ENCODE peak calls at places on chromosomes 16 and 17, in four cellular contexts. One of them, this sample, is unnamed.

GRCh38 chr17:77391668-77392375 is 251.1 kb downstream of the SEC14L1 start:
- DNase-seq in IMR-90: peak
- DNase-seq in PC-3: peak
- DNase-seq in endothelial cell of umbilical vein: peak
- DNase-seq in this sample: peak

GRCh38 chr17:80856863-80857488 is 134.7 kb upstream of the CHMP6 start:
- DNase-seq in PC-3: no peak
- DNase-seq in endothelial cell of umbilical vein: no peak
- DNase-seq in IMR-90: peak
- DNase-seq in this sample: peak

GRCh38 chr17:75752405-75753192 is 12.4 kb downstream of the GALK1 start:
- DNase-seq in IMR-90: no peak
- DNase-seq in PC-3: no peak
- DNase-seq in endothelial cell of umbilical vein: no peak
- DNase-seq in this sample: peak

GRCh38 chr16:83701494-83701893 is 106.3 kb upstream of the HSBP1 start:
- DNase-seq in IMR-90: peak
- DNase-seq in PC-3: peak
- DNase-seq in endothelial cell of umbilical vein: peak
- DNase-seq in this sample: peak

GRCh38 chr17:3683054-3683511 is 12.9 kb downstream of the P2RX5 start:
- DNase-seq in IMR-90: no peak
- DNase-seq in endothelial cell of umbilical vein: peak
- DNase-seq in PC-3: peak
- DNase-seq in this sample: peak

GRCh38 chr16:82585675-82586074 is 41.1 kb upstream of the CDH13 start:
- DNase-seq in PC-3: no peak
- DNase-seq in endothelial cell of umbilical vein: no peak
- DNase-seq in IMR-90: peak
- DNase-seq in this sample: peak

GRCh38 chr17:46949291-46950174 is 26.6 kb downstream of the GOSR2 start:
- DNase-seq in endothelial cell of umbilical vein: no peak
- DNase-seq in PC-3: peak
- DNase-seq in IMR-90: peak
- DNase-seq in this sample: no peak

GRCh38 chr16:977096-977701 is 4.4 kb upstream of the SOX8 start:
- DNase-seq in PC-3: no peak
- DNase-seq in IMR-90: no peak
- DNase-seq in endothelial cell of umbilical vein: no peak
- DNase-seq in this sample: no peak

GRCh38 chr17:59406808-59407381 is 75.4 kb downstream of the YPEL2 start:
- DNase-seq in IMR-90: peak
- DNase-seq in endothelial cell of umbilical vein: no peak
- DNase-seq in PC-3: peak
- DNase-seq in this sample: peak

GRCh38 chr17:40283662-40284061 is 4.0 kb upstream of the CDC6 start:
- DNase-seq in IMR-90: peak
- DNase-seq in PC-3: peak
- DNase-seq in endothelial cell of umbilical vein: peak
- DNase-seq in this sample: peak

GRCh38 chr17:45430738-45431530 is 1.7 kb downstream of the ARHGAP27 start:
- DNase-seq in PC-3: peak
- DNase-seq in endothelial cell of umbilical vein: no peak
- DNase-seq in IMR-90: no peak
- DNase-seq in this sample: peak

GRCh38 chr17:48236681-48237134 is 129.1 kb downstream of the SNX11 start:
- DNase-seq in IMR-90: peak
- DNase-seq in PC-3: peak
- DNase-seq in endothelial cell of umbilical vein: peak
- DNase-seq in this sample: peak

GRCh38 chr17:10001296-10001904 is 96.3 kb upstream of the RCVRN start:
- DNase-seq in endothelial cell of umbilical vein: no peak
- DNase-seq in PC-3: no peak
- DNase-seq in IMR-90: no peak
- DNase-seq in this sample: no peak

GRCh38 chr17:76923491-76923890 is 55.3 kb downstream of the MGAT5B start:
- DNase-seq in endothelial cell of umbilical vein: no peak
- DNase-seq in PC-3: no peak
- DNase-seq in IMR-90: no peak
- DNase-seq in this sample: peak

GRCh38 chr16:89485701-89486246 is 4.6 kb downstream of the ANKRD11 start:
- DNase-seq in PC-3: no peak
- DNase-seq in endothelial cell of umbilical vein: no peak
- DNase-seq in IMR-90: no peak
- DNase-seq in this sample: no peak

GRCh38 chr17:77256710-77257109 is 115.9 kb downstream of the SEC14L1 start:
- DNase-seq in IMR-90: no peak
- DNase-seq in endothelial cell of umbilical vein: no peak
- DNase-seq in PC-3: no peak
- DNase-seq in this sample: peak

GRCh38 chr17:74952431-74953128 is 16.9 kb downstream of the OTOP3 start:
- DNase-seq in IMR-90: no peak
- DNase-seq in PC-3: no peak
- DNase-seq in endothelial cell of umbilical vein: no peak
- DNase-seq in this sample: no peak

GRCh38 chr17:9900744-9901143 is 4.3 kb downstream of the RCVRN start:
- DNase-seq in IMR-90: peak
- DNase-seq in endothelial cell of umbilical vein: no peak
- DNase-seq in PC-3: peak
- DNase-seq in this sample: no peak

GRCh38 chr17:37676115-37676925 is 33.1 kb upstream of the DDX52 start:
- DNase-seq in endothelial cell of umbilical vein: no peak
- DNase-seq in IMR-90: peak
- DNase-seq in PC-3: peak
- DNase-seq in this sample: peak

GRCh38 chr16:84999200-84999599 is 12.1 kb downstream of the ZDHHC7 start:
- DNase-seq in endothelial cell of umbilical vein: peak
- DNase-seq in IMR-90: peak
- DNase-seq in PC-3: peak
- DNase-seq in this sample: no peak

GRCh38 chr16:2776500-2777139 is 460 bp downstream of the ELOB start:
- DNase-seq in IMR-90: no peak
- DNase-seq in endothelial cell of umbilical vein: peak
- DNase-seq in PC-3: peak
- DNase-seq in this sample: peak

GRCh38 chr17:35895602-35896001 is 15.4 kb upstream of the CCL5 start:
- DNase-seq in IMR-90: peak
- DNase-seq in endothelial cell of umbilical vein: no peak
- DNase-seq in PC-3: no peak
- DNase-seq in this sample: peak

GRCh38 chr16:75005697-75006096 is 6.9 kb downstream of the ZNRF1 start:
- DNase-seq in PC-3: no peak
- DNase-seq in endothelial cell of umbilical vein: no peak
- DNase-seq in IMR-90: no peak
- DNase-seq in this sample: no peak

GRCh38 chr17:59154721-59155438 is at the start of gene SKA2:
- DNase-seq in IMR-90: no peak
- DNase-seq in PC-3: peak
- DNase-seq in endothelial cell of umbilical vein: no peak
- DNase-seq in this sample: peak

GRCh38 chr17:4440021-4440420 is 6.3 kb downstream of the SPNS3 start:
- DNase-seq in PC-3: no peak
- DNase-seq in IMR-90: no peak
- DNase-seq in endothelial cell of umbilical vein: no peak
- DNase-seq in this sample: no peak

GRCh38 chr16:77788196-77789084 is at the start of gene VAT1L:
- DNase-seq in PC-3: no peak
- DNase-seq in IMR-90: peak
- DNase-seq in endothelial cell of umbilical vein: peak
- DNase-seq in this sample: peak

GRCh38 chr17:38628441-38628840 is 22.7 kb upstream of the SRCIN1 start:
- DNase-seq in PC-3: peak
- DNase-seq in IMR-90: peak
- DNase-seq in endothelial cell of umbilical vein: no peak
- DNase-seq in this sample: no peak

GRCh38 chr17:42182927-42183734 is 2.1 kb downstream of the HCRT start:
- DNase-seq in IMR-90: peak
- DNase-seq in PC-3: no peak
- DNase-seq in endothelial cell of umbilical vein: peak
- DNase-seq in this sample: peak

GRCh38 chr16:2190659-2191445 is 5.6 kb downstream of the CASKIN1 start:
- DNase-seq in IMR-90: no peak
- DNase-seq in PC-3: no peak
- DNase-seq in endothelial cell of umbilical vein: no peak
- DNase-seq in this sample: peak

GRCh38 chr17:78392295-78392694 is 13.8 kb downstream of the PGS1 start:
- DNase-seq in IMR-90: no peak
- DNase-seq in endothelial cell of umbilical vein: no peak
- DNase-seq in PC-3: no peak
- DNase-seq in this sample: no peak

GRCh38 chr17:64212122-64212521 is 50.9 kb downstream of the TEX2 start:
- DNase-seq in IMR-90: peak
- DNase-seq in PC-3: no peak
- DNase-seq in endothelial cell of umbilical vein: no peak
- DNase-seq in this sample: peak

GRCh38 chr16:69310479-69311114 is 553 bp upstream of the VPS4A start:
- DNase-seq in IMR-90: no peak
- DNase-seq in endothelial cell of umbilical vein: no peak
- DNase-seq in PC-3: no peak
- DNase-seq in this sample: no peak

GRCh38 chr16:69309316-69309715 is 1.8 kb upstream of the VPS4A start:
- DNase-seq in IMR-90: no peak
- DNase-seq in endothelial cell of umbilical vein: peak
- DNase-seq in PC-3: no peak
- DNase-seq in this sample: no peak

GRCh38 chr16:69311533-69312388 is 611 bp downstream of the VPS4A start:
- DNase-seq in PC-3: peak
- DNase-seq in endothelial cell of umbilical vein: no peak
- DNase-seq in IMR-90: no peak
- DNase-seq in this sample: peak

GRCh38 chr16:69313469-69313868 is 2.3 kb downstream of the VPS4A start:
- DNase-seq in PC-3: no peak
- DNase-seq in endothelial cell of umbilical vein: no peak
- DNase-seq in IMR-90: no peak
- DNase-seq in this sample: no peak

DNA sequence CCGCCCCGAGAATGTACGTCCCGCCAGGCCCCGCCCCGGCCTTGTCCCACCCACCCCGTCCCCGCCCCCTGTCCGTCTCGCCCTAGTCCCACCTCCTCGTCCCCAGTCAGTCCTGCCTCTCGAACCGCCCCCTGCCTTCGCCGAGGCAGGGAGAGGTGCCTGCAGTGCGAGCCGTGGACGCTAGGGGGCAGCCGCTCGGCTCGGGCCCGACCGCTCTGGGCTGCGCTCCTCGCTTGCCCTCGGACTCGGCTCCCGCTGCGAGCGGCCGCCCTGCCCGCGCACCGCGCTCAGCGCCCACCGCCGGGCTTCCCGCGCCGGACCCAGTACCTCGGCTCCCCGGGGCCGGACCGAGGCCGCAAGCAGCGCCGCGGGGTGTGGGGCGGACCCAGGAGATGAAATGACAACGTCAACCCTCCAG is at the start of gene VPS4A:
- DNase-seq in endothelial cell of umbilical vein: peak
- DNase-seq in IMR-90: peak
- DNase-seq in PC-3: peak
- DNase-seq in this sample: peak
- H2AFZ ChIP-seq in endothelial cell of umbilical vein: peak
- H2AFZ ChIP-seq in IMR-90: peak
- H2AFZ ChIP-seq in PC-3: peak
- H2AFZ ChIP-seq in this sample: peak

DNA sequence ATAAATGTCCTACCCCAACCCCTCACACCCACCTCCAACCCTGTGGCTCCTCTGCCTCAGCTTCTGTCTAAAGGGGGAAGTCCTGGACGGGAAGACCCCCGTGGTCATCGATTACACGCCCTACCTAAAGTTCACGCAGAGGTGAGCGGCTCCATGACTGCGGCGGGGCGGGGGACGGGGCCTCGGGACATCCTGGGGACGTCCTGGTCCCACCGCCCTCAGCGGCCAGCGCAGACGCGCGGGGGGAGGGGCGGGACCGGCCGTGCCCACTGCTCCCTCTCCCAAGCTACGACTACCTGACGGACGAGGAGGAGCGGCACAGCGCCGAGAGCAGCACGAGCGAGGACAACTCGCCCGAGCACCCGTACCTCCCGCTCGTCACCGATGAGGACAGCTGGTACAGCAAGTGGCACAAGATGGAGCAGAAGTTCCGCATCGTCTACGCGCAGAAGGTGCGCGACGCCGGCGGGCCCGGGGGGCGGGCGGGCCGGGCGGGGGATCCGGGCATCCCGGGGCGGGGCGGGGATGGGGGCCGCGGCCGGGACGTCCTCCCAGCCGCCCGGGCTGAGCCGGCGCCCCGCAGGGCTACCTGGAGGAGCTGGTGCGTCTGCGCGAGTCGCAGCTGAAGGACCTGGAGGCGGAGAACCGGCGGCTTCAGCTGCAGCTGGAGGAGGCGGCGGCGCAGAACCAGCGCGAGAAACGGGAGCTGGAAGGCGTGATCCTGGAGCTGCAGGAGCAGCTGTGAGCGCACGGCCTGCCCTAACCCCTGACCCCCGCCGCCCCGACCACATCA is 6.7 kb downstream of the RUNDC3A start:
- DNase-seq in PC-3: peak
- DNase-seq in IMR-90: no peak
- DNase-seq in endothelial cell of umbilical vein: no peak
- DNase-seq in this sample: peak
- H3K27ac ChIP-seq in PC-3: no peak
- H3K27ac ChIP-seq in IMR-90: no peak
- H3K27ac ChIP-seq in endothelial cell of umbilical vein: no peak
- H3K27ac ChIP-seq in this sample: no peak

GRCh38 chr17:969767-970387 is 9.7 kb downstream of the NXN start:
- DNase-seq in IMR-90: no peak
- DNase-seq in endothelial cell of umbilical vein: no peak
- DNase-seq in PC-3: no peak
- DNase-seq in this sample: no peak
- H2AFZ ChIP-seq in IMR-90: no peak
- H2AFZ ChIP-seq in endothelial cell of umbilical vein: no peak
- H2AFZ ChIP-seq in PC-3: no peak
- H2AFZ ChIP-seq in this sample: no peak

GRCh38 chr17:11380761-11381160 is 139.7 kb downstream of the SHISA6 start:
- DNase-seq in IMR-90: no peak
- DNase-seq in endothelial cell of umbilical vein: no peak
- DNase-seq in PC-3: no peak
- DNase-seq in this sample: no peak
- H3K27ac ChIP-seq in IMR-90: no peak
- H3K27ac ChIP-seq in endothelial cell of umbilical vein: no peak
- H3K27ac ChIP-seq in PC-3: no peak
- H3K27ac ChIP-seq in this sample: no peak

GRCh38 chr16:46830417-46830901 is 521 bp downstream of the C16orf87 start:
- DNase-seq in endothelial cell of umbilical vein: no peak
- DNase-seq in PC-3: peak
- DNase-seq in IMR-90: no peak
- DNase-seq in this sample: peak
- H2AFZ ChIP-seq in endothelial cell of umbilical vein: peak
- H2AFZ ChIP-seq in PC-3: peak
- H2AFZ ChIP-seq in IMR-90: peak
- H2AFZ ChIP-seq in this sample: peak

This sample was measured in osteoblast.